ENCODE peak calls at places on chromosomes 12 and 14, in eight cellular contexts. One of them, this sample, is unnamed.
A peak's percentile ranks its signal among the peaks of the same experiment; 100 is the strongest.

GRCh38 chr12:130826151-130826801 is 12.8 kb downstream of the STX2 start:
- DNase-seq in NCI-H345: peak; percentile 6
- DNase-seq in progenitor cell of endocrine pancreas: no peak
- DNase-seq in NCI-H1105: no peak
- DNase-seq in mucosa of gallbladder: no peak
- DNase-seq in A549: peak; percentile 76
- DNase-seq in stimulated activated naive CD8-positive, alpha-beta T cell treated with anti-CD3 and anti-CD28 coated beads, Interleukin-15, amount 100 ng/mL, for 72 hours: peak; percentile 81
- DNase-seq in left ventricle myocardium inferior: no peak
- DNase-seq in this sample: peak; percentile 69

GRCh38 chr14:25121342-25122129 is 71.6 kb upstream of the STXBP6 start:
- DNase-seq in NCI-H345: no peak
- DNase-seq in progenitor cell of endocrine pancreas: no peak
- DNase-seq in NCI-H1105: no peak
- DNase-seq in mucosa of gallbladder: no peak
- DNase-seq in A549: peak; percentile 53
- DNase-seq in stimulated activated naive CD8-positive, alpha-beta T cell treated with anti-CD3 and anti-CD28 coated beads, Interleukin-15, amount 100 ng/mL, for 72 hours: no peak
- DNase-seq in left ventricle myocardium inferior: no peak
- DNase-seq in this sample: no peak

GRCh38 chr12:117526756-117527479 is 165.5 kb upstream of the NOS1 start:
- DNase-seq in NCI-H345: no peak
- DNase-seq in progenitor cell of endocrine pancreas: no peak
- DNase-seq in NCI-H1105: no peak
- DNase-seq in mucosa of gallbladder: no peak
- DNase-seq in A549: no peak
- DNase-seq in stimulated activated naive CD8-positive, alpha-beta T cell treated with anti-CD3 and anti-CD28 coated beads, Interleukin-15, amount 100 ng/mL, for 72 hours: no peak
- DNase-seq in left ventricle myocardium inferior: no peak
- DNase-seq in this sample: no peak

GRCh38 chr12:69039881-69040280 is 106.9 kb upstream of the CPM start:
- DNase-seq in NCI-H345: no peak
- DNase-seq in progenitor cell of endocrine pancreas: no peak
- DNase-seq in NCI-H1105: no peak
- DNase-seq in mucosa of gallbladder: no peak
- DNase-seq in A549: no peak
- DNase-seq in stimulated activated naive CD8-positive, alpha-beta T cell treated with anti-CD3 and anti-CD28 coated beads, Interleukin-15, amount 100 ng/mL, for 72 hours: no peak
- DNase-seq in left ventricle myocardium inferior: no peak
- DNase-seq in this sample: no peak

GRCh38 chr12:48999371-49000131 is at the start of gene DDN:
- DNase-seq in NCI-H345: no peak
- DNase-seq in progenitor cell of endocrine pancreas: no peak
- DNase-seq in NCI-H1105: no peak
- DNase-seq in mucosa of gallbladder: no peak
- DNase-seq in A549: peak; percentile 63
- DNase-seq in stimulated activated naive CD8-positive, alpha-beta T cell treated with anti-CD3 and anti-CD28 coated beads, Interleukin-15, amount 100 ng/mL, for 72 hours: peak; percentile 47
- DNase-seq in left ventricle myocardium inferior: no peak
- DNase-seq in this sample: peak; percentile 59

GRCh38 chr12:90262261-90262660 is 553.6 kb upstream of the ATP2B1 start:
- DNase-seq in NCI-H345: no peak
- DNase-seq in progenitor cell of endocrine pancreas: no peak
- DNase-seq in NCI-H1105: no peak
- DNase-seq in mucosa of gallbladder: no peak
- DNase-seq in A549: peak; percentile 27
- DNase-seq in stimulated activated naive CD8-positive, alpha-beta T cell treated with anti-CD3 and anti-CD28 coated beads, Interleukin-15, amount 100 ng/mL, for 72 hours: no peak
- DNase-seq in left ventricle myocardium inferior: no peak
- DNase-seq in this sample: no peak

GRCh38 chr12:104568881-104569280 is 112.1 kb downstream of the CHST11 start:
- DNase-seq in NCI-H345: no peak
- DNase-seq in progenitor cell of endocrine pancreas: no peak
- DNase-seq in NCI-H1105: no peak
- DNase-seq in mucosa of gallbladder: no peak
- DNase-seq in A549: no peak
- DNase-seq in stimulated activated naive CD8-positive, alpha-beta T cell treated with anti-CD3 and anti-CD28 coated beads, Interleukin-15, amount 100 ng/mL, for 72 hours: no peak
- DNase-seq in left ventricle myocardium inferior: no peak
- DNase-seq in this sample: no peak

GRCh38 chr12:8504351-8504750 is 9.0 kb upstream of the CLEC4D start:
- DNase-seq in NCI-H345: no peak
- DNase-seq in progenitor cell of endocrine pancreas: no peak
- DNase-seq in NCI-H1105: no peak
- DNase-seq in mucosa of gallbladder: no peak
- DNase-seq in A549: no peak
- DNase-seq in stimulated activated naive CD8-positive, alpha-beta T cell treated with anti-CD3 and anti-CD28 coated beads, Interleukin-15, amount 100 ng/mL, for 72 hours: no peak
- DNase-seq in left ventricle myocardium inferior: no peak
- DNase-seq in this sample: no peak

GRCh38 chr12:109650808-109651207 is 62.8 kb upstream of the FAM222A start:
- DNase-seq in NCI-H345: peak; percentile 22
- DNase-seq in progenitor cell of endocrine pancreas: no peak
- DNase-seq in NCI-H1105: no peak
- DNase-seq in mucosa of gallbladder: no peak
- DNase-seq in A549: no peak
- DNase-seq in stimulated activated naive CD8-positive, alpha-beta T cell treated with anti-CD3 and anti-CD28 coated beads, Interleukin-15, amount 100 ng/mL, for 72 hours: no peak
- DNase-seq in left ventricle myocardium inferior: no peak
- DNase-seq in this sample: peak; percentile 13

GRCh38 chr12:124790650-124791400 is 72.8 kb downstream of the SCARB1 start:
- DNase-seq in NCI-H345: no peak
- DNase-seq in progenitor cell of endocrine pancreas: no peak
- DNase-seq in NCI-H1105: no peak
- DNase-seq in mucosa of gallbladder: no peak
- DNase-seq in A549: no peak
- DNase-seq in stimulated activated naive CD8-positive, alpha-beta T cell treated with anti-CD3 and anti-CD28 coated beads, Interleukin-15, amount 100 ng/mL, for 72 hours: no peak
- DNase-seq in left ventricle myocardium inferior: no peak
- DNase-seq in this sample: no peak

GRCh38 chr12:70849265-70849960 is 71.1 kb downstream of the PTPRR start:
- DNase-seq in NCI-H345: peak; percentile 9
- DNase-seq in progenitor cell of endocrine pancreas: no peak
- DNase-seq in NCI-H1105: peak; percentile 13
- DNase-seq in mucosa of gallbladder: no peak
- DNase-seq in A549: peak; percentile 9
- DNase-seq in stimulated activated naive CD8-positive, alpha-beta T cell treated with anti-CD3 and anti-CD28 coated beads, Interleukin-15, amount 100 ng/mL, for 72 hours: no peak
- DNase-seq in left ventricle myocardium inferior: no peak
- DNase-seq in this sample: no peak

GRCh38 chr12:30909088-30909688 is 17.4 kb upstream of the TSPAN11 start:
- DNase-seq in NCI-H345: no peak
- DNase-seq in progenitor cell of endocrine pancreas: no peak
- DNase-seq in NCI-H1105: no peak
- DNase-seq in mucosa of gallbladder: no peak
- DNase-seq in A549: no peak
- DNase-seq in stimulated activated naive CD8-positive, alpha-beta T cell treated with anti-CD3 and anti-CD28 coated beads, Interleukin-15, amount 100 ng/mL, for 72 hours: no peak
- DNase-seq in left ventricle myocardium inferior: no peak
- DNase-seq in this sample: no peak

GRCh38 chr12:4812621-4813327 is 92.6 kb downstream of the GALNT8 start:
- DNase-seq in NCI-H345: no peak
- DNase-seq in progenitor cell of endocrine pancreas: no peak
- DNase-seq in NCI-H1105: no peak
- DNase-seq in mucosa of gallbladder: no peak
- DNase-seq in A549: no peak
- DNase-seq in stimulated activated naive CD8-positive, alpha-beta T cell treated with anti-CD3 and anti-CD28 coated beads, Interleukin-15, amount 100 ng/mL, for 72 hours: no peak
- DNase-seq in left ventricle myocardium inferior: no peak
- DNase-seq in this sample: no peak

GRCh38 chr12:15852383-15852782 is 29.8 kb upstream of the STRAP start:
- DNase-seq in NCI-H345: no peak
- DNase-seq in progenitor cell of endocrine pancreas: no peak
- DNase-seq in NCI-H1105: no peak
- DNase-seq in mucosa of gallbladder: no peak
- DNase-seq in A549: peak; percentile 49
- DNase-seq in stimulated activated naive CD8-positive, alpha-beta T cell treated with anti-CD3 and anti-CD28 coated beads, Interleukin-15, amount 100 ng/mL, for 72 hours: no peak
- DNase-seq in left ventricle myocardium inferior: no peak
- DNase-seq in this sample: no peak

GRCh38 chr12:24617471-24617870 is 331.4 kb downstream of the BCAT1 start:
- DNase-seq in NCI-H345: no peak
- DNase-seq in progenitor cell of endocrine pancreas: no peak
- DNase-seq in NCI-H1105: no peak
- DNase-seq in mucosa of gallbladder: no peak
- DNase-seq in A549: no peak
- DNase-seq in stimulated activated naive CD8-positive, alpha-beta T cell treated with anti-CD3 and anti-CD28 coated beads, Interleukin-15, amount 100 ng/mL, for 72 hours: no peak
- DNase-seq in left ventricle myocardium inferior: no peak
- DNase-seq in this sample: no peak

GRCh38 chr14:103510311-103511021 is 12.2 kb downstream of the CKB start:
- DNase-seq in NCI-H345: no peak
- DNase-seq in progenitor cell of endocrine pancreas: no peak
- DNase-seq in NCI-H1105: no peak
- DNase-seq in mucosa of gallbladder: no peak
- DNase-seq in A549: no peak
- DNase-seq in stimulated activated naive CD8-positive, alpha-beta T cell treated with anti-CD3 and anti-CD28 coated beads, Interleukin-15, amount 100 ng/mL, for 72 hours: no peak
- DNase-seq in left ventricle myocardium inferior: no peak
- DNase-seq in this sample: no peak

GRCh38 chr12:95733156-95733825 is 57.3 kb downstream of the NTN4 start:
- DNase-seq in NCI-H345: peak; percentile 11
- DNase-seq in progenitor cell of endocrine pancreas: no peak
- DNase-seq in NCI-H1105: no peak
- DNase-seq in mucosa of gallbladder: no peak
- DNase-seq in A549: peak; percentile 37
- DNase-seq in stimulated activated naive CD8-positive, alpha-beta T cell treated with anti-CD3 and anti-CD28 coated beads, Interleukin-15, amount 100 ng/mL, for 72 hours: no peak
- DNase-seq in left ventricle myocardium inferior: no peak
- DNase-seq in this sample: no peak

GRCh38 chr12:6852651-6853354 is 853 bp downstream of the USP5 start:
- DNase-seq in NCI-H345: peak; percentile 57
- DNase-seq in progenitor cell of endocrine pancreas: no peak
- DNase-seq in NCI-H1105: no peak
- DNase-seq in mucosa of gallbladder: no peak
- DNase-seq in A549: peak; percentile 59
- DNase-seq in stimulated activated naive CD8-positive, alpha-beta T cell treated with anti-CD3 and anti-CD28 coated beads, Interleukin-15, amount 100 ng/mL, for 72 hours: peak; percentile 40
- DNase-seq in left ventricle myocardium inferior: no peak
- DNase-seq in this sample: no peak

GRCh38 chr14:92632546-92633273 is 115.7 kb downstream of the LGMN start:
- DNase-seq in NCI-H345: no peak
- DNase-seq in progenitor cell of endocrine pancreas: no peak
- DNase-seq in NCI-H1105: no peak
- DNase-seq in mucosa of gallbladder: no peak
- DNase-seq in A549: no peak
- DNase-seq in stimulated activated naive CD8-positive, alpha-beta T cell treated with anti-CD3 and anti-CD28 coated beads, Interleukin-15, amount 100 ng/mL, for 72 hours: no peak
- DNase-seq in left ventricle myocardium inferior: no peak
- DNase-seq in this sample: no peak

GRCh38 chr14:71647086-71647784 is 285.0 kb upstream of the RGS6 start:
- DNase-seq in NCI-H345: peak; percentile 65
- DNase-seq in progenitor cell of endocrine pancreas: no peak
- DNase-seq in NCI-H1105: peak; percentile 23
- DNase-seq in mucosa of gallbladder: peak; percentile 58
- DNase-seq in A549: no peak
- DNase-seq in stimulated activated naive CD8-positive, alpha-beta T cell treated with anti-CD3 and anti-CD28 coated beads, Interleukin-15, amount 100 ng/mL, for 72 hours: no peak
- DNase-seq in left ventricle myocardium inferior: no peak
- DNase-seq in this sample: no peak

GRCh38 chr12:15581006-15581405 is 208.2 kb downstream of the EPS8 start:
- DNase-seq in NCI-H345: no peak
- DNase-seq in progenitor cell of endocrine pancreas: no peak
- DNase-seq in NCI-H1105: no peak
- DNase-seq in mucosa of gallbladder: no peak
- DNase-seq in A549: no peak
- DNase-seq in stimulated activated naive CD8-positive, alpha-beta T cell treated with anti-CD3 and anti-CD28 coated beads, Interleukin-15, amount 100 ng/mL, for 72 hours: no peak
- DNase-seq in left ventricle myocardium inferior: no peak
- DNase-seq in this sample: no peak

GRCh38 chr14:92039073-92039719 is 663 bp downstream of the TRIP11 start:
- DNase-seq in NCI-H345: peak; percentile 34
- DNase-seq in progenitor cell of endocrine pancreas: peak; percentile 41
- DNase-seq in NCI-H1105: peak; percentile 37
- DNase-seq in mucosa of gallbladder: peak; percentile 53
- DNase-seq in A549: peak; percentile 69
- DNase-seq in stimulated activated naive CD8-positive, alpha-beta T cell treated with anti-CD3 and anti-CD28 coated beads, Interleukin-15, amount 100 ng/mL, for 72 hours: no peak
- DNase-seq in left ventricle myocardium inferior: no peak
- DNase-seq in this sample: no peak

GRCh38 chr12:102964872-102965271 is 7.4 kb downstream of the ASCL1 start:
- DNase-seq in NCI-H345: no peak
- DNase-seq in progenitor cell of endocrine pancreas: peak; percentile 29
- DNase-seq in NCI-H1105: peak; percentile 78
- DNase-seq in mucosa of gallbladder: peak; percentile 75
- DNase-seq in A549: peak; percentile 26
- DNase-seq in stimulated activated naive CD8-positive, alpha-beta T cell treated with anti-CD3 and anti-CD28 coated beads, Interleukin-15, amount 100 ng/mL, for 72 hours: no peak
- DNase-seq in left ventricle myocardium inferior: no peak
- DNase-seq in this sample: peak; percentile 49

GRCh38 chr12:55723516-55724225 is 3.5 kb downstream of the RDH5 start:
- DNase-seq in NCI-H345: no peak
- DNase-seq in progenitor cell of endocrine pancreas: no peak
- DNase-seq in NCI-H1105: no peak
- DNase-seq in mucosa of gallbladder: no peak
- DNase-seq in A549: no peak
- DNase-seq in stimulated activated naive CD8-positive, alpha-beta T cell treated with anti-CD3 and anti-CD28 coated beads, Interleukin-15, amount 100 ng/mL, for 72 hours: no peak
- DNase-seq in left ventricle myocardium inferior: no peak
- DNase-seq in this sample: no peak

GRCh38 chr12:52645120-52645761 is 6.8 kb downstream of the KRT2 start:
- DNase-seq in NCI-H345: no peak
- DNase-seq in progenitor cell of endocrine pancreas: no peak
- DNase-seq in NCI-H1105: no peak
- DNase-seq in mucosa of gallbladder: no peak
- DNase-seq in A549: no peak
- DNase-seq in stimulated activated naive CD8-positive, alpha-beta T cell treated with anti-CD3 and anti-CD28 coated beads, Interleukin-15, amount 100 ng/mL, for 72 hours: peak; percentile 16
- DNase-seq in left ventricle myocardium inferior: no peak
- DNase-seq in this sample: no peak

GRCh38 chr12:3644103-3644502 is 108.8 kb downstream of the CRACR2A start:
- DNase-seq in NCI-H345: peak; percentile 11
- DNase-seq in progenitor cell of endocrine pancreas: no peak
- DNase-seq in NCI-H1105: peak; percentile 5
- DNase-seq in mucosa of gallbladder: no peak
- DNase-seq in A549: no peak
- DNase-seq in stimulated activated naive CD8-positive, alpha-beta T cell treated with anti-CD3 and anti-CD28 coated beads, Interleukin-15, amount 100 ng/mL, for 72 hours: no peak
- DNase-seq in left ventricle myocardium inferior: no peak
- DNase-seq in this sample: no peak

GRCh38 chr14:24094839-24095195 is 706 bp downstream of the PCK2 start:
- DNase-seq in NCI-H345: no peak
- DNase-seq in progenitor cell of endocrine pancreas: no peak
- DNase-seq in NCI-H1105: no peak
- DNase-seq in mucosa of gallbladder: no peak
- DNase-seq in A549: no peak
- DNase-seq in stimulated activated naive CD8-positive, alpha-beta T cell treated with anti-CD3 and anti-CD28 coated beads, Interleukin-15, amount 100 ng/mL, for 72 hours: no peak
- DNase-seq in left ventricle myocardium inferior: no peak
- DNase-seq in this sample: no peak

GRCh38 chr12:102634216-102634615 is 153.9 kb upstream of the IGF1 start:
- DNase-seq in NCI-H345: no peak
- DNase-seq in progenitor cell of endocrine pancreas: no peak
- DNase-seq in NCI-H1105: no peak
- DNase-seq in mucosa of gallbladder: no peak
- DNase-seq in A549: no peak
- DNase-seq in stimulated activated naive CD8-positive, alpha-beta T cell treated with anti-CD3 and anti-CD28 coated beads, Interleukin-15, amount 100 ng/mL, for 72 hours: no peak
- DNase-seq in left ventricle myocardium inferior: no peak
- DNase-seq in this sample: no peak

GRCh38 chr12:25689996-25690501 is 137.0 kb upstream of the LMNTD1 start:
- DNase-seq in NCI-H345: no peak
- DNase-seq in progenitor cell of endocrine pancreas: no peak
- DNase-seq in NCI-H1105: peak; percentile 85
- DNase-seq in mucosa of gallbladder: peak; percentile 40
- DNase-seq in A549: no peak
- DNase-seq in stimulated activated naive CD8-positive, alpha-beta T cell treated with anti-CD3 and anti-CD28 coated beads, Interleukin-15, amount 100 ng/mL, for 72 hours: no peak
- DNase-seq in left ventricle myocardium inferior: peak; percentile 26
- DNase-seq in this sample: peak; percentile 50

GRCh38 chr12:132284071-132284492 is 45.3 kb downstream of the GALNT9 start:
- DNase-seq in NCI-H345: no peak
- DNase-seq in progenitor cell of endocrine pancreas: no peak
- DNase-seq in NCI-H1105: no peak
- DNase-seq in mucosa of gallbladder: no peak
- DNase-seq in A549: peak; percentile 63
- DNase-seq in stimulated activated naive CD8-positive, alpha-beta T cell treated with anti-CD3 and anti-CD28 coated beads, Interleukin-15, amount 100 ng/mL, for 72 hours: no peak
- DNase-seq in left ventricle myocardium inferior: no peak
- DNase-seq in this sample: peak; percentile 27

GRCh38 chr12:41795910-41796309 is 348.8 kb downstream of the GXYLT1 start:
- DNase-seq in NCI-H345: no peak
- DNase-seq in progenitor cell of endocrine pancreas: no peak
- DNase-seq in NCI-H1105: no peak
- DNase-seq in mucosa of gallbladder: no peak
- DNase-seq in A549: peak; percentile 16
- DNase-seq in stimulated activated naive CD8-positive, alpha-beta T cell treated with anti-CD3 and anti-CD28 coated beads, Interleukin-15, amount 100 ng/mL, for 72 hours: no peak
- DNase-seq in left ventricle myocardium inferior: no peak
- DNase-seq in this sample: no peak

GRCh38 chr14:89609701-89610100 is 192.7 kb upstream of the FOXN3 start:
- DNase-seq in NCI-H345: no peak
- DNase-seq in progenitor cell of endocrine pancreas: no peak
- DNase-seq in NCI-H1105: no peak
- DNase-seq in mucosa of gallbladder: no peak
- DNase-seq in A549: no peak
- DNase-seq in stimulated activated naive CD8-positive, alpha-beta T cell treated with anti-CD3 and anti-CD28 coated beads, Interleukin-15, amount 100 ng/mL, for 72 hours: no peak
- DNase-seq in left ventricle myocardium inferior: no peak
- DNase-seq in this sample: no peak

GRCh38 chr14:58299665-58300202 is 1.4 kb downstream of the ARID4A start:
- DNase-seq in NCI-H345: peak; percentile 26
- DNase-seq in progenitor cell of endocrine pancreas: no peak
- DNase-seq in NCI-H1105: no peak
- DNase-seq in mucosa of gallbladder: no peak
- DNase-seq in A549: no peak
- DNase-seq in stimulated activated naive CD8-positive, alpha-beta T cell treated with anti-CD3 and anti-CD28 coated beads, Interleukin-15, amount 100 ng/mL, for 72 hours: no peak
- DNase-seq in left ventricle myocardium inferior: no peak
- DNase-seq in this sample: no peak